ENCODE peak calls at places on chromosomes 13 and 19, in eight cellular contexts. One of them, this sample, is unnamed.

GRCh38 chr19:38718747-38719543 is 25.3 kb downstream of the CAPN12 start:
- DNase-seq in gastrocnemius medialis: peak
- DNase-seq in lower lobe of right lung: peak
- DNase-seq in fibroblast of lung: peak
- DNase-seq in Peyer's patch: no peak
- DNase-seq in esophagus squamous epithelium: no peak
- DNase-seq in CD4-positive, CD25-positive, alpha-beta regulatory T cell: no peak
- DNase-seq in uterus: no peak
- DNase-seq in this sample: no peak

GRCh38 chr19:30105723-30106122 is 163.7 kb downstream of the URI1 start:
- DNase-seq in uterus: no peak
- DNase-seq in Peyer's patch: no peak
- DNase-seq in esophagus squamous epithelium: no peak
- DNase-seq in gastrocnemius medialis: no peak
- DNase-seq in fibroblast of lung: no peak
- DNase-seq in CD4-positive, CD25-positive, alpha-beta regulatory T cell: no peak
- DNase-seq in lower lobe of right lung: no peak
- DNase-seq in this sample: no peak

GRCh38 chr19:7904074-7905020 is 670 bp downstream of the MAP2K7 start:
- DNase-seq in CD4-positive, CD25-positive, alpha-beta regulatory T cell: peak
- DNase-seq in Peyer's patch: no peak
- DNase-seq in fibroblast of lung: no peak
- DNase-seq in esophagus squamous epithelium: no peak
- DNase-seq in uterus: peak
- DNase-seq in lower lobe of right lung: peak
- DNase-seq in gastrocnemius medialis: peak
- DNase-seq in this sample: peak

GRCh38 chr19:50486823-50487515 is 10.3 kb upstream of the GARIN5A start:
- DNase-seq in gastrocnemius medialis: peak
- DNase-seq in uterus: no peak
- DNase-seq in fibroblast of lung: peak
- DNase-seq in esophagus squamous epithelium: no peak
- DNase-seq in Peyer's patch: peak
- DNase-seq in lower lobe of right lung: peak
- DNase-seq in CD4-positive, CD25-positive, alpha-beta regulatory T cell: peak
- DNase-seq in this sample: peak

GRCh38 chr19:43229315-43229714 is 23.9 kb upstream of the PSG4 start:
- DNase-seq in uterus: no peak
- DNase-seq in esophagus squamous epithelium: no peak
- DNase-seq in Peyer's patch: no peak
- DNase-seq in lower lobe of right lung: no peak
- DNase-seq in gastrocnemius medialis: no peak
- DNase-seq in fibroblast of lung: peak
- DNase-seq in CD4-positive, CD25-positive, alpha-beta regulatory T cell: no peak
- DNase-seq in this sample: no peak

GRCh38 chr13:98575876-98576214 is 1.1 kb downstream of the STK24 start:
- DNase-seq in Peyer's patch: no peak
- DNase-seq in fibroblast of lung: no peak
- DNase-seq in CD4-positive, CD25-positive, alpha-beta regulatory T cell: no peak
- DNase-seq in lower lobe of right lung: no peak
- DNase-seq in uterus: no peak
- DNase-seq in gastrocnemius medialis: no peak
- DNase-seq in esophagus squamous epithelium: no peak
- DNase-seq in this sample: no peak

GRCh38 chr19:44847144-44848035 is 1.3 kb downstream of the NECTIN2 start:
- DNase-seq in uterus: peak
- DNase-seq in gastrocnemius medialis: peak
- DNase-seq in CD4-positive, CD25-positive, alpha-beta regulatory T cell: no peak
- DNase-seq in lower lobe of right lung: peak
- DNase-seq in fibroblast of lung: peak
- DNase-seq in esophagus squamous epithelium: no peak
- DNase-seq in Peyer's patch: peak
- DNase-seq in this sample: no peak

GRCh38 chr19:50567052-50567841 is 988 bp downstream of the LRRC4B start:
- DNase-seq in uterus: no peak
- DNase-seq in CD4-positive, CD25-positive, alpha-beta regulatory T cell: no peak
- DNase-seq in esophagus squamous epithelium: no peak
- DNase-seq in fibroblast of lung: no peak
- DNase-seq in gastrocnemius medialis: no peak
- DNase-seq in Peyer's patch: no peak
- DNase-seq in lower lobe of right lung: no peak
- DNase-seq in this sample: no peak

GRCh38 chr13:106619688-106620555 is 52.0 kb upstream of the ARGLU1 start:
- DNase-seq in lower lobe of right lung: no peak
- DNase-seq in Peyer's patch: no peak
- DNase-seq in esophagus squamous epithelium: no peak
- DNase-seq in gastrocnemius medialis: peak
- DNase-seq in fibroblast of lung: peak
- DNase-seq in uterus: peak
- DNase-seq in CD4-positive, CD25-positive, alpha-beta regulatory T cell: peak
- DNase-seq in this sample: no peak

GRCh38 chr13:114129649-114130062 is 2.8 kb downstream of the RASA3 start:
- DNase-seq in CD4-positive, CD25-positive, alpha-beta regulatory T cell: peak
- DNase-seq in gastrocnemius medialis: no peak
- DNase-seq in uterus: no peak
- DNase-seq in lower lobe of right lung: no peak
- DNase-seq in Peyer's patch: no peak
- DNase-seq in fibroblast of lung: no peak
- DNase-seq in esophagus squamous epithelium: no peak
- DNase-seq in this sample: no peak

GRCh38 chr13:93217701-93218100 is 8.9 kb upstream of the GPC6 start:
- DNase-seq in CD4-positive, CD25-positive, alpha-beta regulatory T cell: no peak
- DNase-seq in lower lobe of right lung: no peak
- DNase-seq in uterus: no peak
- DNase-seq in fibroblast of lung: peak
- DNase-seq in Peyer's patch: no peak
- DNase-seq in esophagus squamous epithelium: no peak
- DNase-seq in gastrocnemius medialis: no peak
- DNase-seq in this sample: no peak

GRCh38 chr13:39483326-39483725 is 119.7 kb downstream of the LHFPL6 start:
- DNase-seq in fibroblast of lung: no peak
- DNase-seq in gastrocnemius medialis: no peak
- DNase-seq in esophagus squamous epithelium: no peak
- DNase-seq in Peyer's patch: no peak
- DNase-seq in uterus: no peak
- DNase-seq in CD4-positive, CD25-positive, alpha-beta regulatory T cell: no peak
- DNase-seq in lower lobe of right lung: no peak
- DNase-seq in this sample: no peak

GRCh38 chr19:57443121-57443696 is 8.1 kb downstream of the ZNF749 start:
- DNase-seq in fibroblast of lung: no peak
- DNase-seq in uterus: no peak
- DNase-seq in lower lobe of right lung: no peak
- DNase-seq in esophagus squamous epithelium: no peak
- DNase-seq in Peyer's patch: no peak
- DNase-seq in gastrocnemius medialis: no peak
- DNase-seq in CD4-positive, CD25-positive, alpha-beta regulatory T cell: no peak
- DNase-seq in this sample: no peak
- H3K27ac ChIP-seq in fibroblast of lung: no peak
- H3K27ac ChIP-seq in uterus: no peak
- H3K27ac ChIP-seq in lower lobe of right lung: no peak
- H3K27ac ChIP-seq in esophagus squamous epithelium: no peak
- H3K27ac ChIP-seq in Peyer's patch: no peak
- H3K27ac ChIP-seq in gastrocnemius medialis: no peak
- H3K27ac ChIP-seq in CD4-positive, CD25-positive, alpha-beta regulatory T cell: no peak
- H3K27ac ChIP-seq in this sample: no peak

DNA sequence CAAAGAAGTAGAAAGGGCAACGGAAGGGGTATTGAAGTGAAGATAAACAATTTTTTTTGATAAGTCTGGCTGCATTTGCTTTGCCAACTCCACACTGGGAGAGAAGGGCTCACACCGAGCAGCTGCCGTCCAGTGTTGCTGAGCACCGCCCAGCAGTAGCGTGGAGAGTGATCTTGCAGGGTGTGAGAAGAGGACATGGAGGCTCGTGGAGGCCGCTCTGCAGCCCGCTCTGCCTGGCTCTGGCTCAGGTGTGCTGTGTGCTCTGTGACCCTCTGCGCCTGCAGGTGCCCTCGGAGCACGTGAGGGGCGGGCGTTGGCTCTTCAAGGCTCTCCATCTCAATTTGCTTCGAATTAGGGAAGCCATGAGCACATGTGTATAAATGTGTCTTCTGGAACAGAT is 35.9 kb upstream of the TEX29 start:
- DNase-seq in fibroblast of lung: no peak
- DNase-seq in lower lobe of right lung: no peak
- DNase-seq in CD4-positive, CD25-positive, alpha-beta regulatory T cell: no peak
- DNase-seq in gastrocnemius medialis: no peak
- DNase-seq in Peyer's patch: no peak
- DNase-seq in esophagus squamous epithelium: no peak
- DNase-seq in uterus: no peak
- DNase-seq in this sample: no peak
- H3K27ac ChIP-seq in fibroblast of lung: no peak
- H3K27ac ChIP-seq in lower lobe of right lung: no peak
- H3K27ac ChIP-seq in CD4-positive, CD25-positive, alpha-beta regulatory T cell: no peak
- H3K27ac ChIP-seq in gastrocnemius medialis: no peak
- H3K27ac ChIP-seq in Peyer's patch: no peak
- H3K27ac ChIP-seq in esophagus squamous epithelium: no peak
- H3K27ac ChIP-seq in uterus: no peak
- H3K27ac ChIP-seq in this sample: no peak

GRCh38 chr19:3665681-3666544 is 34.4 kb downstream of the PIP5K1C start:
- DNase-seq in Peyer's patch: peak
- DNase-seq in gastrocnemius medialis: peak
- DNase-seq in lower lobe of right lung: peak
- DNase-seq in uterus: peak
- DNase-seq in esophagus squamous epithelium: no peak
- DNase-seq in fibroblast of lung: no peak
- DNase-seq in CD4-positive, CD25-positive, alpha-beta regulatory T cell: peak
- DNase-seq in this sample: no peak

GRCh38 chr19:3668331-3669133 is 31.7 kb downstream of the PIP5K1C start:
- DNase-seq in Peyer's patch: no peak
- DNase-seq in CD4-positive, CD25-positive, alpha-beta regulatory T cell: no peak
- DNase-seq in uterus: peak
- DNase-seq in fibroblast of lung: peak
- DNase-seq in esophagus squamous epithelium: no peak
- DNase-seq in lower lobe of right lung: no peak
- DNase-seq in gastrocnemius medialis: no peak
- DNase-seq in this sample: no peak

GRCh38 chr19:3669134-3669436 is 31.2 kb downstream of the PIP5K1C start:
- DNase-seq in esophagus squamous epithelium: no peak
- DNase-seq in uterus: no peak
- DNase-seq in gastrocnemius medialis: no peak
- DNase-seq in lower lobe of right lung: no peak
- DNase-seq in fibroblast of lung: no peak
- DNase-seq in Peyer's patch: no peak
- DNase-seq in CD4-positive, CD25-positive, alpha-beta regulatory T cell: no peak
- DNase-seq in this sample: no peak

GRCh38 chr19:3667037-3667638 is 33.1 kb downstream of the PIP5K1C start:
- DNase-seq in uterus: no peak
- DNase-seq in gastrocnemius medialis: no peak
- DNase-seq in fibroblast of lung: no peak
- DNase-seq in CD4-positive, CD25-positive, alpha-beta regulatory T cell: no peak
- DNase-seq in Peyer's patch: no peak
- DNase-seq in esophagus squamous epithelium: no peak
- DNase-seq in lower lobe of right lung: no peak
- DNase-seq in this sample: no peak

GRCh38 chr19:3667766-3668165 is 32.5 kb downstream of the PIP5K1C start:
- DNase-seq in lower lobe of right lung: no peak
- DNase-seq in gastrocnemius medialis: no peak
- DNase-seq in Peyer's patch: no peak
- DNase-seq in CD4-positive, CD25-positive, alpha-beta regulatory T cell: no peak
- DNase-seq in fibroblast of lung: no peak
- DNase-seq in uterus: no peak
- DNase-seq in esophagus squamous epithelium: no peak
- DNase-seq in this sample: no peak
- H3K27ac ChIP-seq in lower lobe of right lung: no peak
- H3K27ac ChIP-seq in gastrocnemius medialis: peak
- H3K27ac ChIP-seq in Peyer's patch: no peak
- H3K27ac ChIP-seq in CD4-positive, CD25-positive, alpha-beta regulatory T cell: no peak
- H3K27ac ChIP-seq in fibroblast of lung: no peak
- H3K27ac ChIP-seq in uterus: peak
- H3K27ac ChIP-seq in esophagus squamous epithelium: peak
- H3K27ac ChIP-seq in this sample: no peak

DNA sequence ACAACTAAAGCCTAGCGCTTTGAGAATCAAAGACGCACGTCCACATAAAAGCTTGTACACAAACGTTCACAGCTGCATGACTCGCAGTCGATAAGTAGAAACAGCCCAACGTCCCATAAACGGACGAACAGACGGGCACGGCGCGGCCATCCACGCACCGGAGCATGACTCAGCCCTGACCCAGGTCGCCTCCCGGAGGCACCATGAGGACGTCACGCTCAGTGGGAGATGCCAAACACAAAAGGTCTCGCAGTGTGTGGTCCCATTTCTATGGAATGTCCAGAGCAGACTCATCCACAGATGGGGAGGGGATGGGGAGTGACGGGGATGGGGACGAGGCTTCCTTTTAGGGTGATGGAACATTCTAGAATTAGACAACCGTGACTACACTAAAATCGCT is 9.4 kb downstream of the POLRMT start:
- DNase-seq in esophagus squamous epithelium: no peak
- DNase-seq in CD4-positive, CD25-positive, alpha-beta regulatory T cell: no peak
- DNase-seq in Peyer's patch: no peak
- DNase-seq in lower lobe of right lung: no peak
- DNase-seq in gastrocnemius medialis: no peak
- DNase-seq in fibroblast of lung: peak
- DNase-seq in uterus: no peak
- DNase-seq in this sample: no peak
- H3K27ac ChIP-seq in esophagus squamous epithelium: peak
- H3K27ac ChIP-seq in CD4-positive, CD25-positive, alpha-beta regulatory T cell: no peak
- H3K27ac ChIP-seq in Peyer's patch: no peak
- H3K27ac ChIP-seq in lower lobe of right lung: no peak
- H3K27ac ChIP-seq in gastrocnemius medialis: peak
- H3K27ac ChIP-seq in fibroblast of lung: no peak
- H3K27ac ChIP-seq in uterus: no peak
- H3K27ac ChIP-seq in this sample: no peak

DNA sequence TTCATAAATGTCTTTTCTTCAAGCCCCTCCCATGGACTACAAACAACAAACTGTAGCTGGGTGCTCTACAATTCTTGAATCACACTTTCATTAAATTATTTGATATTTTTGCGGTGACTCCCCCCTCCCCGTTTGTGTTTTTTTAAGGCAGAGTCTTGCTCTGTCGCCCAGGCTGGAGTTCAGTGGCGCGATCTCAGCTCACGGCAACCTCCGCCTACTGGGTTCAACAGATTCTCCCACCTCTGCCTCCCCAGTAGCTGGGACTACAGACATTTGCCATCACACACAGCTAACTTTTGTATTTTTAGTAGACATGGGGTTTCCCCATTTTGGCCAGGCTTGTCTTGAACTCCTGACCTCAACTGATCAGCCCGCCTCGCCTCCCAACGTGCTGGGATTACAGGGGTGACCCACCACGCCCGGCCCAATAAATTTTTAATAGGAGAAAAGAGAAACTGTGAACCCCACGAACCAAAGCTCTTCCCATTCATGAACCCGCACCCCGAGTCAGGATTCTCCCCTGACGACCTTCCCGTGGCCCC is 705 bp downstream of the ZNF506 start:
- DNase-seq in esophagus squamous epithelium: no peak
- DNase-seq in uterus: no peak
- DNase-seq in gastrocnemius medialis: no peak
- DNase-seq in Peyer's patch: no peak
- DNase-seq in fibroblast of lung: no peak
- DNase-seq in lower lobe of right lung: no peak
- DNase-seq in CD4-positive, CD25-positive, alpha-beta regulatory T cell: no peak
- DNase-seq in this sample: peak
- H3K27ac ChIP-seq in esophagus squamous epithelium: peak
- H3K27ac ChIP-seq in uterus: peak
- H3K27ac ChIP-seq in gastrocnemius medialis: peak
- H3K27ac ChIP-seq in Peyer's patch: peak
- H3K27ac ChIP-seq in fibroblast of lung: peak
- H3K27ac ChIP-seq in lower lobe of right lung: peak
- H3K27ac ChIP-seq in CD4-positive, CD25-positive, alpha-beta regulatory T cell: peak
- H3K27ac ChIP-seq in this sample: peak

GRCh38 chr13:51679616-51680015 is 95.4 kb downstream of the WDFY2 start:
- DNase-seq in CD4-positive, CD25-positive, alpha-beta regulatory T cell: no peak
- DNase-seq in lower lobe of right lung: no peak
- DNase-seq in Peyer's patch: no peak
- DNase-seq in gastrocnemius medialis: no peak
- DNase-seq in esophagus squamous epithelium: no peak
- DNase-seq in uterus: no peak
- DNase-seq in fibroblast of lung: peak
- DNase-seq in this sample: no peak
- H3K27ac ChIP-seq in CD4-positive, CD25-positive, alpha-beta regulatory T cell: no peak
- H3K27ac ChIP-seq in lower lobe of right lung: no peak
- H3K27ac ChIP-seq in Peyer's patch: no peak
- H3K27ac ChIP-seq in gastrocnemius medialis: no peak
- H3K27ac ChIP-seq in esophagus squamous epithelium: no peak
- H3K27ac ChIP-seq in uterus: no peak
- H3K27ac ChIP-seq in fibroblast of lung: no peak
- H3K27ac ChIP-seq in this sample: no peak

This sample was measured in HL-60.